ENCODE peak calls at places on chromosomes 13 and 19, in nine cellular contexts. K, T, H, B, U, S, M, A and D are unnamed samples.

GRCh38 chr19:42497492-42498226 is 30.6 kb downstream of the CEACAM1 start:
- DNase-seq in K (no peak), T (no peak), H (no peak), B (no peak), U (peak), S (no peak), M (no peak), A (no peak), D (peak)

GRCh38 chr13:80173224-80173623 is 167.7 kb downstream of the SPRY2 start:
- DNase-seq in K (no peak), T (no peak), H (no peak), B (no peak), U (no peak), S (no peak), M (no peak), A (no peak), D (peak)

GRCh38 chr13:105196052-105196451 is 1339.4 kb downstream of the EFNB2 start:
- DNase-seq in K (no peak), T (no peak), H (peak), B (no peak), U (no peak), S (no peak), M (no peak), A (no peak), D (no peak)

GRCh38 chr19:38057954-38058690 is 151.1 kb downstream of the SIPA1L3 start:
- DNase-seq in K (no peak), T (no peak), H (no peak), B (no peak), U (no peak), S (peak), M (no peak), A (no peak), D (peak)

GRCh38 chr19:33798701-33799111 is 2.0 kb downstream of the KCTD15 start:
- DNase-seq in K (no peak), T (no peak), H (no peak), B (no peak), U (no peak), S (no peak), M (no peak), A (no peak), D (no peak)

GRCh38 chr19:39558623-39559117 is 18.7 kb upstream of the EID2 start:
- DNase-seq in K (no peak), T (no peak), H (no peak), B (no peak), U (no peak), S (no peak), M (no peak), A (no peak), D (no peak)

GRCh38 chr19:45113628-45114027 is 20.6 kb downstream of the PPP1R37 start:
- DNase-seq in K (no peak), T (no peak), H (no peak), B (no peak), U (no peak), S (peak), M (no peak), A (no peak), D (peak)

GRCh38 chr13:97043302-97043701 is 49.0 kb upstream of the OXGR1 start:
- DNase-seq in K (no peak), T (no peak), H (peak), B (no peak), U (no peak), S (no peak), M (no peak), A (no peak), D (no peak)

GRCh38 chr19:38669532-38669931 is 22.1 kb downstream of the ACTN4 start:
- DNase-seq in K (no peak), T (no peak), H (no peak), B (no peak), U (no peak), S (no peak), M (no peak), A (no peak), D (no peak)

GRCh38 chr13:84706004-84706710 is 823.9 kb upstream of the SLITRK1 start:
- DNase-seq in K (no peak), T (no peak), H (no peak), B (no peak), U (no peak), S (no peak), M (no peak), A (no peak), D (no peak)

GRCh38 chr13:23578411-23579071 is 8.3 kb downstream of the TNFRSF19 start:
- DNase-seq in K (peak), T (peak), H (peak), B (no peak), U (peak), S (peak), M (peak), A (peak), D (peak)

GRCh38 chr19:1026189-1027019 is at the start of gene CNN2:
- DNase-seq in K (peak), T (peak), H (peak), B (no peak), U (peak), S (no peak), M (peak), A (peak), D (peak)

GRCh38 chr19:46704379-46705076 is 12.4 kb downstream of the PRKD2 start:
- DNase-seq in K (peak), T (peak), H (peak), B (no peak), U (peak), S (no peak), M (peak), A (peak), D (peak)

GRCh38 chr19:3606690-3607289 is at the start of gene TBXA2R:
- DNase-seq in K (peak), T (peak), H (peak), B (peak), U (peak), S (peak), M (peak), A (no peak), D (peak)

GRCh38 chr13:21676611-21677021 is 5.7 kb downstream of the FGF9 start:
- DNase-seq in K (no peak), T (no peak), H (no peak), B (no peak), U (peak), S (peak), M (no peak), A (no peak), D (peak)

GRCh38 chr13:48804836-48805601 is 151.3 kb downstream of the CYSLTR2 start:
- DNase-seq in K (no peak), T (no peak), H (no peak), B (no peak), U (no peak), S (no peak), M (no peak), A (no peak), D (no peak)

GRCh38 chr13:23715762-23716235 is 145.6 kb downstream of the TNFRSF19 start:
- DNase-seq in K (no peak), T (no peak), H (no peak), B (peak), U (peak), S (no peak), M (no peak), A (no peak), D (no peak)

GRCh38 chr13:20799726-20800416 is 26.1 kb upstream of the EEF1AKMT1 start:
- DNase-seq in K (no peak), T (no peak), H (no peak), B (no peak), U (no peak), S (no peak), M (no peak), A (no peak), D (no peak)

GRCh38 chr13:102460806-102461205 is 59.0 kb upstream of the FGF14 start:
- DNase-seq in K (no peak), T (no peak), H (no peak), B (no peak), U (no peak), S (no peak), M (no peak), A (no peak), D (no peak)

GRCh38 chr19:10388957-10389356 is 8.6 kb upstream of the TYK2 start:
- DNase-seq in K (peak), T (peak), H (peak), B (peak), U (peak), S (peak), M (peak), A (peak), D (peak)

GRCh38 chr19:5934002-5934401 is 19.9 kb downstream of the CAPS start:
- DNase-seq in K (no peak), T (no peak), H (no peak), B (no peak), U (no peak), S (no peak), M (no peak), A (no peak), D (no peak)

GRCh38 chr13:45325806-45326205 is 15.2 kb downstream of the TPT1 start:
- DNase-seq in K (no peak), T (peak), H (peak), B (no peak), U (no peak), S (no peak), M (no peak), A (no peak), D (no peak)

GRCh38 chr13:75600371-75600770 is 35.8 kb upstream of the LMO7 start:
- DNase-seq in K (no peak), T (no peak), H (no peak), B (no peak), U (no peak), S (no peak), M (no peak), A (no peak), D (no peak)

GRCh38 chr13:103941506-103942148 is 875.4 kb upstream of the SLC10A2 start:
- DNase-seq in K (no peak), T (no peak), H (peak), B (no peak), U (no peak), S (no peak), M (no peak), A (no peak), D (no peak)

GRCh38 chr13:31174018-31174417 is 12.3 kb upstream of the HSPH1 start:
- DNase-seq in K (no peak), T (no peak), H (peak), B (no peak), U (no peak), S (no peak), M (no peak), A (no peak), D (no peak)

GRCh38 chr13:60591348-60591747 is 194.3 kb downstream of the TDRD3 start:
- DNase-seq in K (no peak), T (no peak), H (peak), B (no peak), U (no peak), S (no peak), M (no peak), A (no peak), D (no peak)

GRCh38 chr19:1247747-1248453 is 483 bp upstream of the MIDN start:
- DNase-seq in K (peak), T (peak), H (peak), B (no peak), U (no peak), S (no peak), M (no peak), A (no peak), D (peak)

GRCh38 chr13:49098198-49098597 is 121.9 kb upstream of the MLNR start:
- DNase-seq in K (no peak), T (peak), H (peak), B (peak), U (no peak), S (no peak), M (no peak), A (no peak), D (no peak)

GRCh38 chr19:44905437-44906160 is at the start of gene APOE:
- DNase-seq in K (no peak), T (no peak), H (no peak), B (no peak), U (no peak), S (no peak), M (no peak), A (no peak), D (peak)

GRCh38 chr13:29525757-29526156 is 69.7 kb downstream of the SLC7A1 start:
- DNase-seq in K (no peak), T (no peak), H (no peak), B (no peak), U (no peak), S (no peak), M (no peak), A (no peak), D (no peak)

GRCh38 chr13:95087746-95088305 is 213.4 kb downstream of the ABCC4 start:
- DNase-seq in K (no peak), T (no peak), H (peak), B (no peak), U (no peak), S (no peak), M (no peak), A (no peak), D (no peak)